ENCODE peak calls at places on chromosome 14, in five cellular contexts. One of them, this sample, is unnamed.

GRCh38 chr14:99041820-99042174 is 230.2 kb downstream of the BCL11B start:
- DNase-seq in heart right ventricle: no peak
- DNase-seq in mammary epithelial cell: no peak
- DNase-seq in cardiac muscle cell: no peak
- DNase-seq in tibial nerve: no peak
- DNase-seq in this sample: no peak

GRCh38 chr14:37279818-37280217 is 82.1 kb downstream of the MIPOL1 start:
- DNase-seq in heart right ventricle: no peak
- DNase-seq in mammary epithelial cell: no peak
- DNase-seq in cardiac muscle cell: no peak
- DNase-seq in tibial nerve: no peak
- DNase-seq in this sample: no peak

GRCh38 chr14:91252901-91253794 is 8.6 kb upstream of the GPR68 start:
- DNase-seq in heart right ventricle: peak; percentile 53
- DNase-seq in mammary epithelial cell: no peak
- DNase-seq in cardiac muscle cell: no peak
- DNase-seq in tibial nerve: no peak
- DNase-seq in this sample: peak; percentile 80

GRCh38 chr14:83120187-83120586 is 1586.5 kb upstream of the SEL1L start:
- DNase-seq in heart right ventricle: no peak
- DNase-seq in mammary epithelial cell: peak; percentile 0
- DNase-seq in cardiac muscle cell: no peak
- DNase-seq in tibial nerve: no peak
- DNase-seq in this sample: no peak

GRCh38 chr14:88934231-88934898 is 109.9 kb downstream of the TTC8 start:
- DNase-seq in heart right ventricle: no peak
- DNase-seq in mammary epithelial cell: no peak
- DNase-seq in cardiac muscle cell: peak; percentile 57
- DNase-seq in tibial nerve: no peak
- DNase-seq in this sample: no peak

GRCh38 chr14:101713641-101714349 is 47.7 kb upstream of the PPP2R5C start:
- DNase-seq in heart right ventricle: no peak
- DNase-seq in mammary epithelial cell: no peak
- DNase-seq in cardiac muscle cell: no peak
- DNase-seq in tibial nerve: no peak
- DNase-seq in this sample: no peak

GRCh38 chr14:55336691-55337090 is 65.5 kb downstream of the FBXO34 start:
- DNase-seq in heart right ventricle: no peak
- DNase-seq in mammary epithelial cell: no peak
- DNase-seq in cardiac muscle cell: no peak
- DNase-seq in tibial nerve: no peak
- DNase-seq in this sample: no peak

GRCh38 chr14:77542349-77543239 is 44.0 kb upstream of the ISM2 start:
- DNase-seq in heart right ventricle: no peak
- DNase-seq in mammary epithelial cell: no peak
- DNase-seq in cardiac muscle cell: peak; percentile 54
- DNase-seq in tibial nerve: no peak
- DNase-seq in this sample: no peak

GRCh38 chr14:65866906-65867305 is 454.4 kb downstream of the FUT8 start:
- DNase-seq in heart right ventricle: no peak
- DNase-seq in mammary epithelial cell: no peak
- DNase-seq in cardiac muscle cell: peak; percentile 16
- DNase-seq in tibial nerve: no peak
- DNase-seq in this sample: no peak

GRCh38 chr14:30283822-30284446 is 275.0 kb upstream of the G2E3 start:
- DNase-seq in heart right ventricle: no peak
- DNase-seq in mammary epithelial cell: peak; percentile 42
- DNase-seq in cardiac muscle cell: peak; percentile 62
- DNase-seq in tibial nerve: peak; percentile 38
- DNase-seq in this sample: no peak

GRCh38 chr14:94536836-94537235 is 24.4 kb upstream of the SERPINA4 start:
- DNase-seq in heart right ventricle: no peak
- DNase-seq in mammary epithelial cell: peak; percentile 40
- DNase-seq in cardiac muscle cell: peak; percentile 20
- DNase-seq in tibial nerve: no peak
- DNase-seq in this sample: no peak

GRCh38 chr14:26775765-26776577 is 178.1 kb upstream of the NOVA1 start:
- DNase-seq in heart right ventricle: no peak
- DNase-seq in mammary epithelial cell: no peak
- DNase-seq in cardiac muscle cell: peak; percentile 67
- DNase-seq in tibial nerve: no peak
- DNase-seq in this sample: no peak

GRCh38 chr14:76201162-76201561 is 49.4 kb downstream of the GPATCH2L start:
- DNase-seq in heart right ventricle: no peak
- DNase-seq in mammary epithelial cell: peak; percentile 85
- DNase-seq in cardiac muscle cell: peak; percentile 26
- DNase-seq in tibial nerve: no peak
- DNase-seq in this sample: no peak

GRCh38 chr14:61466249-61466904 is 145.0 kb downstream of the PRKCH start:
- DNase-seq in heart right ventricle: peak; percentile 80
- DNase-seq in mammary epithelial cell: peak; percentile 84
- DNase-seq in cardiac muscle cell: peak; percentile 99
- DNase-seq in tibial nerve: peak; percentile 9
- DNase-seq in this sample: peak; percentile 69

GRCh38 chr14:59705245-59705644 is 128.6 kb upstream of the CCDC175 start:
- DNase-seq in heart right ventricle: no peak
- DNase-seq in mammary epithelial cell: no peak
- DNase-seq in cardiac muscle cell: no peak
- DNase-seq in tibial nerve: no peak
- DNase-seq in this sample: no peak

GRCh38 chr14:22185191-22185590 is 403.8 kb downstream of the DAD1 start:
- DNase-seq in heart right ventricle: no peak
- DNase-seq in mammary epithelial cell: peak; percentile 25
- DNase-seq in cardiac muscle cell: peak; percentile 6
- DNase-seq in tibial nerve: no peak
- DNase-seq in this sample: no peak

GRCh38 chr14:33773205-33774030 is 177.5 kb downstream of the EGLN3 start:
- DNase-seq in heart right ventricle: no peak
- DNase-seq in mammary epithelial cell: no peak
- DNase-seq in cardiac muscle cell: no peak
- DNase-seq in tibial nerve: no peak
- DNase-seq in this sample: no peak

GRCh38 chr14:41350476-41350875 is 256.2 kb upstream of the LRFN5 start:
- DNase-seq in heart right ventricle: no peak
- DNase-seq in mammary epithelial cell: no peak
- DNase-seq in cardiac muscle cell: no peak
- DNase-seq in tibial nerve: no peak
- DNase-seq in this sample: no peak

GRCh38 chr14:100056964-100057817 is 8.0 kb upstream of the EVL start:
- DNase-seq in heart right ventricle: no peak
- DNase-seq in mammary epithelial cell: peak; percentile 29
- DNase-seq in cardiac muscle cell: peak; percentile 61
- DNase-seq in tibial nerve: no peak
- DNase-seq in this sample: no peak

GRCh38 chr14:87066221-87066817 is 926.7 kb downstream of the GALC start:
- DNase-seq in heart right ventricle: no peak
- DNase-seq in mammary epithelial cell: peak; percentile 27
- DNase-seq in cardiac muscle cell: peak; percentile 2
- DNase-seq in tibial nerve: no peak
- DNase-seq in this sample: no peak

GRCh38 chr14:67619446-67620216 is at the start of gene ARG2:
- DNase-seq in heart right ventricle: peak; percentile 97
- DNase-seq in mammary epithelial cell: peak; percentile 95
- DNase-seq in cardiac muscle cell: peak; percentile 95
- DNase-seq in tibial nerve: peak; percentile 95
- DNase-seq in this sample: peak; percentile 100

GRCh38 chr14:67623114-67623513 is 3.4 kb downstream of the ARG2 start:
- DNase-seq in heart right ventricle: no peak
- DNase-seq in mammary epithelial cell: peak; percentile 90
- DNase-seq in cardiac muscle cell: peak; percentile 56
- DNase-seq in tibial nerve: no peak
- DNase-seq in this sample: no peak

GRCh38 chr14:67618617-67619063 is 1.1 kb upstream of the ARG2 start:
- DNase-seq in heart right ventricle: no peak
- DNase-seq in mammary epithelial cell: peak; percentile 62
- DNase-seq in cardiac muscle cell: peak; percentile 88
- DNase-seq in tibial nerve: peak; percentile 25
- DNase-seq in this sample: no peak

GRCh38 chr14:67620217-67620789 is 583 bp downstream of the ARG2 start:
- DNase-seq in heart right ventricle: peak; percentile 13
- DNase-seq in mammary epithelial cell: peak; percentile 33
- DNase-seq in cardiac muscle cell: no peak
- DNase-seq in tibial nerve: no peak
- DNase-seq in this sample: no peak

DNA sequence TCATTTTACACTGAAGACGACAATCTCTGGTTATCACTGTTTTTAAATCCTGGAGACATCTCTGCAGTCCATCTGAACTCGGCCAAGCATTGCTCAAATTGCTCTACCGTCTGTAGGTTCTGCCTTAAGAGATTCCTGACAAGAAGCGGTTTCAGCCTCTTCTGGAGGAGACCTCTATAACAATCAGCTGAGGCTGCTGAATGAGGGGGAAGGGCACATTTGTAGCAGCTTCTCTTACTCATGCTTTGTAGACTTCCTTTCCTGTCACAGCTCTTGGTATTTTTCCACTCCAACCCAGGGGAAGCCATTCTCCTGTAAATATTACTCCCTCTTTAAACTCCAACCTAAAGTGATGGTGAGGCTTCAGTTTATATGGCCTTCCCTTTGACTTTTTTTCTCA is 3.0 kb downstream of the ARG2 start:
- DNase-seq in heart right ventricle: no peak
- DNase-seq in mammary epithelial cell: peak; percentile 59
- DNase-seq in cardiac muscle cell: peak; percentile 92
- DNase-seq in tibial nerve: peak; percentile 44
- DNase-seq in this sample: no peak
- H3K4me3 ChIP-seq in heart right ventricle: no peak overlapping the region
- H3K4me3 ChIP-seq in mammary epithelial cell: no peak overlapping the region
- H3K4me3 ChIP-seq in cardiac muscle cell: no peak overlapping the region
- H3K4me3 ChIP-seq in tibial nerve: no peak overlapping the region
- H3K4me3 ChIP-seq in this sample: no peak overlapping the region

GRCh38 chr14:68888883-68889282 is 90.2 kb downstream of the ACTN1 start:
- DNase-seq in heart right ventricle: no peak
- DNase-seq in mammary epithelial cell: no peak
- DNase-seq in cardiac muscle cell: no peak
- DNase-seq in tibial nerve: no peak
- DNase-seq in this sample: no peak

GRCh38 chr14:68885226-68886108 is 92.6 kb upstream of the ZFP36L1 start:
- DNase-seq in heart right ventricle: no peak
- DNase-seq in mammary epithelial cell: no peak
- DNase-seq in cardiac muscle cell: no peak
- DNase-seq in tibial nerve: no peak
- DNase-seq in this sample: no peak

GRCh38 chr14:68890173-68890931 is 88.8 kb downstream of the ACTN1 start:
- DNase-seq in heart right ventricle: no peak
- DNase-seq in mammary epithelial cell: no peak
- DNase-seq in cardiac muscle cell: no peak
- DNase-seq in tibial nerve: no peak
- DNase-seq in this sample: no peak

GRCh38 chr14:68886109-68886434 is 93.0 kb downstream of the ACTN1 start:
- DNase-seq in heart right ventricle: no peak
- DNase-seq in mammary epithelial cell: no peak
- DNase-seq in cardiac muscle cell: peak; percentile 41
- DNase-seq in tibial nerve: no peak
- DNase-seq in this sample: no peak

GRCh38 chr14:68888025-68888850 is 90.9 kb downstream of the ACTN1 start:
- DNase-seq in heart right ventricle: no peak
- DNase-seq in mammary epithelial cell: peak; percentile 58
- DNase-seq in cardiac muscle cell: no peak
- DNase-seq in tibial nerve: no peak
- DNase-seq in this sample: no peak
- H3K27ac ChIP-seq in heart right ventricle: peak overlapping the region; percentile 41
- H3K27ac ChIP-seq in mammary epithelial cell: peak overlapping the region; percentile 17
- H3K27ac ChIP-seq in cardiac muscle cell: no peak overlapping the region
- H3K27ac ChIP-seq in tibial nerve: no peak overlapping the region
- H3K27ac ChIP-seq in this sample: no peak overlapping the region

DNA sequence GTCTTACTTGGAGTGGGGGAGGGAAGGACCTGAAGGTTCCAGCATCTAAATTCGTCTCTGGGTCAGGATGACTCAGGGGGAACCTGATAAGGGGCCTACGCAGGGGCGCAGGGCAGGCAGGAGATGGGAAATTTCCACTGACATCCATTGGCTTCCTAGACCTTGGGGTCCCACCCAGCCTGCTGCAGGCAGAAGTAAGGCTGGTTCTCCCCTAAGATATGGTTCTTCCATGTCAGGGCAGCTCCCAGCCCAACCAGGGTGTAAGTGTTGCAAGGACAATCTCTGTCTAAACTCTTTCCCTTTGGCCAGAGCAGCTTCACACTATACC is 2.1 kb upstream of the NDRG2 start:
- DNase-seq in heart right ventricle: no peak
- DNase-seq in mammary epithelial cell: no peak
- DNase-seq in cardiac muscle cell: peak; percentile 54
- DNase-seq in tibial nerve: no peak
- DNase-seq in this sample: no peak
- H3K4me1 ChIP-seq in heart right ventricle: peaks cover 19% of the 10 kb centered on the region
- H3K4me1 ChIP-seq in mammary epithelial cell: peaks cover 9% of the 10 kb centered on the region
- H3K4me1 ChIP-seq in cardiac muscle cell: peaks cover 35% of the 10 kb centered on the region
- H3K4me1 ChIP-seq in tibial nerve: no peaks in the 10 kb centered on the region
- H3K4me1 ChIP-seq in this sample: peaks cover 15% of the 10 kb centered on the region

DNA sequence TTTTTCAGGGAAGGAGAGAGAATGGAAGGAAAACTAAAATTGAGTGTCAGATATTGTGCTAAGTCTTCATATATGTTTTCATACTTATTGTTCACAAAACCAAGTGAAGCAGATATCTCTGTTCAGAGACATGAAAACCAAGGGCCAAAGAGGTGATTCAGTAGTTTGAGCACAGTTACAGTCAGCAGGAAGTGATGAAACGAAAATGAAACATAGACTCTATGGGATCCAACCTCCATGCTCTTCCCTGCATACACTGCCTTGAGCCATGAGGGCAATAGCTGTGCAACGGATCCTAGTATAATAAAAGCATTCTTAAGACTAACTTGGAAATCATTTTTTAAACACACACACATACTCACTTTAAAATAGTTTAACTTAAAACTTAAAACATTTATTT is 28.0 kb downstream of the ESR2 start:
- DNase-seq in heart right ventricle: no peak
- DNase-seq in mammary epithelial cell: peak; percentile 35
- DNase-seq in cardiac muscle cell: peak; percentile 62
- DNase-seq in tibial nerve: no peak
- DNase-seq in this sample: no peak
- H3K4me3 ChIP-seq in heart right ventricle: no peak overlapping the region
- H3K4me3 ChIP-seq in mammary epithelial cell: no peak overlapping the region
- H3K4me3 ChIP-seq in cardiac muscle cell: no peak overlapping the region
- H3K4me3 ChIP-seq in tibial nerve: no peak overlapping the region
- H3K4me3 ChIP-seq in this sample: no peak overlapping the region

DNA sequence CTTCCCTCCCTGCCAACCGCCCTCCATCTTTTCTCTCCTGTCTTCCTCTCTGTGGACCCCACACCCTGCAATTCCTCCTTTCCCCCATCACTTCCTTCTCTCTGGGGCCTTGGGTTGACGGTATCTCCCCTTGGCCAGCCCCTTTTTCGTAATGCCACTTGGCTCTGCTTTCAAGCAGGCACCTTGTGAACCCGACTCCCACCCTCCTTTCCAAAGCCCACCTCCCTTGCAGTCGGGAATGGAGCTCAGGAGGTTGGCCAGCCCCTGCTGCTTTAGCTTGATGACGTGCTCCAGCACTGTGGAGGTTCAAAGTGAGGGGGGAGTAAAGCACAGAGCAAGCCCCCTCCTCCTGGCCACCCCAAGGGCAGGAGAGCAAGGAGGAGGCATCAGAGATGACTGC is 103.4 kb downstream of the ZFP36L1 start:
- DNase-seq in heart right ventricle: no peak
- DNase-seq in mammary epithelial cell: no peak
- DNase-seq in cardiac muscle cell: no peak
- DNase-seq in tibial nerve: no peak
- DNase-seq in this sample: peak; percentile 57
- H3K27ac ChIP-seq in heart right ventricle: no peak overlapping the region
- H3K27ac ChIP-seq in mammary epithelial cell: peak overlapping the region; percentile 96
- H3K27ac ChIP-seq in cardiac muscle cell: no peak overlapping the region
- H3K27ac ChIP-seq in tibial nerve: no peak overlapping the region
- H3K27ac ChIP-seq in this sample: no peak overlapping the region

GRCh38 chr14:105336477-105337287 is 22.1 kb downstream of the PACS2 start:
- DNase-seq in heart right ventricle: no peak
- DNase-seq in mammary epithelial cell: no peak
- DNase-seq in cardiac muscle cell: no peak
- DNase-seq in tibial nerve: no peak
- DNase-seq in this sample: no peak
- H3K4me1 ChIP-seq in heart right ventricle: peaks cover 65% of the 10 kb centered on the region
- H3K4me1 ChIP-seq in mammary epithelial cell: no peaks in the 10 kb centered on the region
- H3K4me1 ChIP-seq in cardiac muscle cell: peaks cover 7% of the 10 kb centered on the region
- H3K4me1 ChIP-seq in tibial nerve: no peaks in the 10 kb centered on the region
- H3K4me1 ChIP-seq in this sample: peaks cover 23% of the 10 kb centered on the region